ENCODE peak calls at places on chromosomes 5 and 9, in six cellular contexts. One of them, this sample, is unnamed.

GRCh38 chr5:143248391-143248790 is 155.1 kb downstream of the NR3C1 start:
- DNase-seq in IMR-90: peak; percentile 68
- DNase-seq in heart left ventricle: no peak
- DNase-seq in body of pancreas: no peak
- DNase-seq in upper lobe of left lung: no peak
- DNase-seq in thyroid gland: no peak
- DNase-seq in this sample: no peak

GRCh38 chr5:102229685-102230084 is 66.4 kb downstream of the SLCO4C1 start:
- DNase-seq in heart left ventricle: no peak
- DNase-seq in thyroid gland: no peak
- DNase-seq in upper lobe of left lung: no peak
- DNase-seq in IMR-90: no peak
- DNase-seq in body of pancreas: no peak
- DNase-seq in this sample: no peak

GRCh38 chr5:120124031-120124430 is 340.1 kb upstream of the PRR16 start:
- DNase-seq in thyroid gland: no peak
- DNase-seq in IMR-90: no peak
- DNase-seq in heart left ventricle: no peak
- DNase-seq in body of pancreas: no peak
- DNase-seq in upper lobe of left lung: no peak
- DNase-seq in this sample: no peak

GRCh38 chr5:144698454-144698853 is 527.8 kb downstream of the KCTD16 start:
- DNase-seq in IMR-90: peak; percentile 24
- DNase-seq in thyroid gland: no peak
- DNase-seq in body of pancreas: no peak
- DNase-seq in upper lobe of left lung: no peak
- DNase-seq in heart left ventricle: no peak
- DNase-seq in this sample: no peak

GRCh38 chr5:115246361-115246991 is 16.2 kb downstream of the PGGT1B start:
- DNase-seq in upper lobe of left lung: no peak
- DNase-seq in IMR-90: peak; percentile 48
- DNase-seq in thyroid gland: no peak
- DNase-seq in heart left ventricle: no peak
- DNase-seq in body of pancreas: no peak
- DNase-seq in this sample: no peak

GRCh38 chr5:31531543-31531887 is 378 bp downstream of the DROSHA start:
- DNase-seq in IMR-90: no peak
- DNase-seq in heart left ventricle: no peak
- DNase-seq in thyroid gland: peak; percentile 13
- DNase-seq in body of pancreas: peak; percentile 37
- DNase-seq in upper lobe of left lung: peak; percentile 76
- DNase-seq in this sample: peak; percentile 37

GRCh38 chr5:88480766-88481499 is 212.3 kb upstream of the TMEM161B start:
- DNase-seq in thyroid gland: no peak
- DNase-seq in body of pancreas: no peak
- DNase-seq in upper lobe of left lung: no peak
- DNase-seq in heart left ventricle: no peak
- DNase-seq in IMR-90: no peak
- DNase-seq in this sample: no peak

GRCh38 chr5:97979740-97980139 is 793.7 kb upstream of the RGMB start:
- DNase-seq in IMR-90: peak; percentile 77
- DNase-seq in body of pancreas: peak; percentile 33
- DNase-seq in heart left ventricle: peak; percentile 36
- DNase-seq in upper lobe of left lung: no peak
- DNase-seq in thyroid gland: no peak
- DNase-seq in this sample: no peak

GRCh38 chr9:123434619-123435240 is 78.7 kb downstream of the CRB2 start:
- DNase-seq in heart left ventricle: no peak
- DNase-seq in IMR-90: no peak
- DNase-seq in upper lobe of left lung: no peak
- DNase-seq in thyroid gland: no peak
- DNase-seq in body of pancreas: no peak
- DNase-seq in this sample: no peak

GRCh38 chr9:87873607-87874319 is 8.9 kb upstream of the SPATA31E1 start:
- DNase-seq in heart left ventricle: no peak
- DNase-seq in upper lobe of left lung: no peak
- DNase-seq in thyroid gland: no peak
- DNase-seq in body of pancreas: no peak
- DNase-seq in IMR-90: peak; percentile 31
- DNase-seq in this sample: no peak

GRCh38 chr5:52947208-52947607 is 41.9 kb upstream of the ITGA2 start:
- DNase-seq in body of pancreas: no peak
- DNase-seq in IMR-90: peak; percentile 56
- DNase-seq in upper lobe of left lung: no peak
- DNase-seq in heart left ventricle: no peak
- DNase-seq in thyroid gland: no peak
- DNase-seq in this sample: no peak

GRCh38 chr9:123091459-123091858 is 58.0 kb downstream of the GPR21 start:
- DNase-seq in IMR-90: no peak
- DNase-seq in heart left ventricle: no peak
- DNase-seq in upper lobe of left lung: no peak
- DNase-seq in body of pancreas: no peak
- DNase-seq in thyroid gland: no peak
- DNase-seq in this sample: no peak

GRCh38 chr9:127540664-127541041 is 71.4 kb upstream of the STXBP1 start:
- DNase-seq in body of pancreas: peak; percentile 62
- DNase-seq in IMR-90: no peak
- DNase-seq in thyroid gland: peak; percentile 73
- DNase-seq in heart left ventricle: no peak
- DNase-seq in upper lobe of left lung: peak; percentile 86
- DNase-seq in this sample: no peak

GRCh38 chr5:172700686-172701324 is 59.7 kb downstream of the NEURL1B start:
- DNase-seq in heart left ventricle: peak; percentile 63
- DNase-seq in thyroid gland: no peak
- DNase-seq in body of pancreas: no peak
- DNase-seq in IMR-90: no peak
- DNase-seq in upper lobe of left lung: no peak
- DNase-seq in this sample: no peak

GRCh38 chr5:144265643-144266042 is 95.0 kb downstream of the KCTD16 start:
- DNase-seq in heart left ventricle: no peak
- DNase-seq in IMR-90: no peak
- DNase-seq in body of pancreas: no peak
- DNase-seq in thyroid gland: no peak
- DNase-seq in upper lobe of left lung: no peak
- DNase-seq in this sample: no peak

GRCh38 chr9:69090943-69091342 is 55.4 kb downstream of the FXN start:
- DNase-seq in IMR-90: no peak
- DNase-seq in body of pancreas: no peak
- DNase-seq in thyroid gland: no peak
- DNase-seq in heart left ventricle: no peak
- DNase-seq in upper lobe of left lung: no peak
- DNase-seq in this sample: no peak

GRCh38 chr5:127097288-127097687 is 24.0 kb upstream of the C5orf63 start:
- DNase-seq in upper lobe of left lung: no peak
- DNase-seq in IMR-90: no peak
- DNase-seq in body of pancreas: no peak
- DNase-seq in heart left ventricle: no peak
- DNase-seq in thyroid gland: no peak
- DNase-seq in this sample: no peak

GRCh38 chr9:84932915-84933527 is 263.5 kb downstream of the NTRK2 start:
- DNase-seq in body of pancreas: no peak
- DNase-seq in heart left ventricle: no peak
- DNase-seq in upper lobe of left lung: no peak
- DNase-seq in IMR-90: no peak
- DNase-seq in thyroid gland: no peak
- DNase-seq in this sample: no peak

GRCh38 chr9:134545213-134546211 is 96.1 kb upstream of the COL5A1 start:
- DNase-seq in thyroid gland: no peak
- DNase-seq in body of pancreas: no peak
- DNase-seq in heart left ventricle: no peak
- DNase-seq in upper lobe of left lung: no peak
- DNase-seq in IMR-90: peak; percentile 72
- DNase-seq in this sample: no peak

GRCh38 chr9:112917027-112917986 is 26.6 kb upstream of the SLC46A2 start:
- DNase-seq in body of pancreas: no peak
- DNase-seq in thyroid gland: no peak
- DNase-seq in heart left ventricle: no peak
- DNase-seq in upper lobe of left lung: no peak
- DNase-seq in IMR-90: no peak
- DNase-seq in this sample: no peak

GRCh38 chr5:116953251-116953934 is 378.8 kb upstream of the SEMA6A start:
- DNase-seq in body of pancreas: no peak
- DNase-seq in upper lobe of left lung: no peak
- DNase-seq in IMR-90: no peak
- DNase-seq in thyroid gland: no peak
- DNase-seq in heart left ventricle: no peak
- DNase-seq in this sample: no peak

GRCh38 chr5:65926276-65926761 is at the start of gene ERBIN:
- DNase-seq in thyroid gland: peak; percentile 84
- DNase-seq in body of pancreas: peak; percentile 84
- DNase-seq in IMR-90: peak; percentile 82
- DNase-seq in upper lobe of left lung: peak; percentile 94
- DNase-seq in heart left ventricle: peak; percentile 84
- DNase-seq in this sample: peak; percentile 87

GRCh38 chr9:8706546-8706945 is 907.0 kb upstream of the DMAC1 start:
- DNase-seq in thyroid gland: no peak
- DNase-seq in upper lobe of left lung: no peak
- DNase-seq in body of pancreas: no peak
- DNase-seq in heart left ventricle: no peak
- DNase-seq in IMR-90: no peak
- DNase-seq in this sample: no peak

GRCh38 chr5:125326114-125326513 is 579.7 kb upstream of the ZNF608 start:
- DNase-seq in body of pancreas: peak; percentile 28
- DNase-seq in upper lobe of left lung: no peak
- DNase-seq in heart left ventricle: peak; percentile 50
- DNase-seq in thyroid gland: peak; percentile 5
- DNase-seq in IMR-90: peak; percentile 88
- DNase-seq in this sample: no peak

GRCh38 chr5:133713746-133714145 is 101.4 kb upstream of the FSTL4 start:
- DNase-seq in heart left ventricle: no peak
- DNase-seq in thyroid gland: no peak
- DNase-seq in IMR-90: no peak
- DNase-seq in upper lobe of left lung: no peak
- DNase-seq in body of pancreas: no peak
- DNase-seq in this sample: no peak

GRCh38 chr9:114805670-114806551 is at the start of gene TNFSF15:
- DNase-seq in thyroid gland: peak; percentile 78
- DNase-seq in IMR-90: peak; percentile 44
- DNase-seq in body of pancreas: peak; percentile 45
- DNase-seq in upper lobe of left lung: peak; percentile 68
- DNase-seq in heart left ventricle: no peak
- DNase-seq in this sample: no peak

GRCh38 chr9:118129541-118129940 is 425.3 kb downstream of the TLR4 start:
- DNase-seq in IMR-90: no peak
- DNase-seq in heart left ventricle: no peak
- DNase-seq in thyroid gland: no peak
- DNase-seq in upper lobe of left lung: no peak
- DNase-seq in body of pancreas: no peak
- DNase-seq in this sample: no peak
- TF ChIP-seq POLR2A in IMR-90: no peak
- TF ChIP-seq POLR2A in heart left ventricle: no peak
- TF ChIP-seq POLR2A in thyroid gland: no peak
- TF ChIP-seq POLR2A in upper lobe of left lung: no peak
- TF ChIP-seq POLR2A in body of pancreas: no peak
- TF ChIP-seq POLR2A in this sample: no peak

GRCh38 chr5:43104102-43104501 is 16.6 kb upstream of the ZNF131 start:
- DNase-seq in body of pancreas: no peak
- DNase-seq in heart left ventricle: no peak
- DNase-seq in IMR-90: no peak
- DNase-seq in upper lobe of left lung: no peak
- DNase-seq in thyroid gland: no peak
- DNase-seq in this sample: no peak
- H3K4me3 ChIP-seq in body of pancreas: no peak overlapping the region
- H3K4me3 ChIP-seq in heart left ventricle: no peak overlapping the region
- H3K4me3 ChIP-seq in IMR-90: no peak overlapping the region
- H3K4me3 ChIP-seq in upper lobe of left lung: no peak overlapping the region
- H3K4me3 ChIP-seq in thyroid gland: no peak overlapping the region
- H3K4me3 ChIP-seq in this sample: no peak overlapping the region

GRCh38 chr9:94603259-94603776 is 9.7 kb upstream of the FBP2 start:
- DNase-seq in IMR-90: peak; percentile 61
- DNase-seq in body of pancreas: peak; percentile 76
- DNase-seq in heart left ventricle: peak; percentile 73
- DNase-seq in thyroid gland: peak; percentile 62
- DNase-seq in upper lobe of left lung: no peak
- DNase-seq in this sample: peak; percentile 81
- TF ChIP-seq POLR2A in IMR-90: no peak
- TF ChIP-seq POLR2A in body of pancreas: no peak
- TF ChIP-seq POLR2A in heart left ventricle: no peak
- TF ChIP-seq POLR2A in thyroid gland: no peak
- TF ChIP-seq POLR2A in upper lobe of left lung: no peak
- TF ChIP-seq POLR2A in this sample: no peak

GRCh38 chr5:177601126-177601525 is 1.2 kb downstream of the B4GALT7 start:
- DNase-seq in IMR-90: no peak
- DNase-seq in thyroid gland: no peak
- DNase-seq in body of pancreas: no peak
- DNase-seq in upper lobe of left lung: no peak
- DNase-seq in heart left ventricle: no peak
- DNase-seq in this sample: no peak
- H3K4me3 ChIP-seq in IMR-90: peak overlapping the region; percentile 88
- H3K4me3 ChIP-seq in thyroid gland: peak overlapping the region; percentile 96
- H3K4me3 ChIP-seq in body of pancreas: no peak overlapping the region
- H3K4me3 ChIP-seq in upper lobe of left lung: no peak overlapping the region
- H3K4me3 ChIP-seq in heart left ventricle: peak overlapping the region; percentile 88
- H3K4me3 ChIP-seq in this sample: no peak overlapping the region

GRCh38 chr5:109041319-109041718 is 293.6 kb downstream of the FER start:
- DNase-seq in IMR-90: no peak
- DNase-seq in upper lobe of left lung: no peak
- DNase-seq in body of pancreas: no peak
- DNase-seq in thyroid gland: no peak
- DNase-seq in heart left ventricle: no peak
- DNase-seq in this sample: no peak
- TF ChIP-seq POLR2A in IMR-90: no peak
- TF ChIP-seq POLR2A in upper lobe of left lung: no peak
- TF ChIP-seq POLR2A in body of pancreas: no peak
- TF ChIP-seq POLR2A in thyroid gland: no peak
- TF ChIP-seq POLR2A in heart left ventricle: no peak
- TF ChIP-seq POLR2A in this sample: no peak

GRCh38 chr9:121698627-121699270 is 47.3 kb downstream of the DAB2IP start:
- DNase-seq in body of pancreas: no peak
- DNase-seq in thyroid gland: peak; percentile 54
- DNase-seq in upper lobe of left lung: peak; percentile 86
- DNase-seq in IMR-90: no peak
- DNase-seq in heart left ventricle: no peak
- DNase-seq in this sample: peak; percentile 48
- H3K4me3 ChIP-seq in body of pancreas: no peak overlapping the region
- H3K4me3 ChIP-seq in thyroid gland: peak overlapping the region; percentile 57
- H3K4me3 ChIP-seq in upper lobe of left lung: no peak overlapping the region
- H3K4me3 ChIP-seq in IMR-90: peak overlapping the region; percentile 60
- H3K4me3 ChIP-seq in heart left ventricle: peak overlapping the region; percentile 57
- H3K4me3 ChIP-seq in this sample: peak overlapping the region; percentile 55